ENCODE peak calls at places on chromosomes 16 and 17, in eight cellular contexts. D, J, M, T, C, Y, A and B are unnamed samples.

GRCh38 chr17:42667088-42667951 is 8.2 kb downstream of the TUBG2 start:
- DNase-seq in A (peak; percentile 87), T (no peak), D (peak; percentile 73), M (peak; percentile 56), J (peak; percentile 60), Y (peak; percentile 39), C (no peak), B (peak; percentile 74)

GRCh38 chr17:72677108-72677507 is 415.4 kb downstream of the SLC39A11 start:
- DNase-seq in M (no peak), T (no peak), Y (no peak), J (no peak), D (no peak), C (no peak), A (no peak), B (no peak)

GRCh38 chr16:1548727-1549126 is 15.3 kb downstream of the TMEM204 start:
- DNase-seq in M (no peak), A (no peak), T (no peak), D (no peak), Y (peak; percentile 84), C (no peak), J (no peak), B (no peak)

GRCh38 chr17:64202683-64203430 is 60.2 kb downstream of the TEX2 start:
- DNase-seq in T (no peak), A (no peak), C (no peak), M (no peak), D (peak; percentile 82), J (no peak), Y (no peak), B (no peak)

GRCh38 chr17:82098939-82099765 is 1.1 kb upstream of the FASN start:
- DNase-seq in Y (no peak), A (no peak), M (peak; percentile 63), T (no peak), J (no peak), D (no peak), C (no peak), B (no peak)

GRCh38 chr17:37478187-37478586 is 11.5 kb upstream of the DUSP14 start:
- DNase-seq in D (peak; percentile 58), T (no peak), Y (no peak), C (peak; percentile 86), M (peak; percentile 69), A (no peak), J (no peak), B (no peak)

GRCh38 chr17:45332989-45333701 is 16.3 kb upstream of the MAP3K14 start:
- DNase-seq in A (no peak), J (no peak), T (no peak), Y (no peak), D (no peak), M (no peak), C (no peak), B (peak; percentile 25)

GRCh38 chr16:49858200-49859129 is 2.6 kb upstream of the ZNF423 start:
- DNase-seq in T (peak; percentile 63), A (no peak), C (no peak), M (peak; percentile 74), J (no peak), D (no peak), Y (no peak), B (peak; percentile 80)

GRCh38 chr17:43714338-43715149 is 44.0 kb downstream of the SOST start:
- DNase-seq in Y (no peak), J (no peak), A (no peak), M (no peak), C (no peak), T (no peak), D (peak; percentile 53), B (no peak)

GRCh38 chr17:72903522-72903921 is 189.0 kb downstream of the SLC39A11 start:
- DNase-seq in J (no peak), Y (no peak), D (no peak), C (no peak), A (no peak), T (no peak), M (no peak), B (no peak)

GRCh38 chr17:75996665-75997590 is 3.7 kb upstream of the CDK3 start:
- DNase-seq in J (peak; percentile 63), M (no peak), Y (no peak), A (no peak), T (peak; percentile 84), C (peak; percentile 65), D (peak; percentile 58), B (no peak)

GRCh38 chr17:50532452-50533024 is at the start of gene EPN3:
- DNase-seq in T (peak; percentile 81), A (peak; percentile 31), M (no peak), C (peak; percentile 58), D (no peak), J (peak; percentile 89), Y (peak; percentile 90), B (no peak)

GRCh38 chr16:8920676-8921625 is 38.8 kb downstream of the LITAFD start:
- DNase-seq in D (peak; percentile 32), M (no peak), Y (no peak), C (no peak), J (no peak), T (no peak), A (no peak), B (no peak)

GRCh38 chr17:10447035-10447931 is 22.1 kb downstream of the MYH4 start:
- DNase-seq in C (no peak), J (no peak), Y (no peak), T (no peak), A (no peak), D (no peak), M (no peak), B (no peak)

GRCh38 chr17:79011451-79012147 is 2.0 kb upstream of the CANT1 start:
- DNase-seq in D (peak; percentile 85), A (peak; percentile 57), J (no peak), M (no peak), C (no peak), Y (no peak), T (no peak), B (no peak)

GRCh38 chr16:87809150-87809902 is 43.5 kb upstream of the KLHDC4 start:
- DNase-seq in C (no peak), Y (no peak), D (peak; percentile 53), J (no peak), M (no peak), A (no peak), T (no peak), B (no peak)

GRCh38 chr17:38871992-38872605 is 2.2 kb downstream of the LASP1 start:
- DNase-seq in M (no peak), T (no peak), Y (no peak), J (no peak), C (no peak), D (no peak), A (no peak), B (peak; percentile 36)

GRCh38 chr17:6528557-6528956 is 27.8 kb downstream of the PITPNM3 start:
- DNase-seq in M (no peak), J (no peak), Y (no peak), A (no peak), T (peak; percentile 15), C (no peak), D (no peak), B (no peak)

GRCh38 chr17:70109497-70109896 is 34.5 kb downstream of the KCNJ16 start:
- DNase-seq in M (no peak), T (no peak), D (no peak), J (no peak), C (no peak), A (no peak), Y (no peak), B (no peak)

GRCh38 chr16:57567691-57568090 is 25.2 kb downstream of the ADGRG5 start:
- DNase-seq in M (no peak), C (no peak), T (no peak), D (no peak), Y (no peak), J (no peak), A (no peak), B (no peak)

GRCh38 chr16:81779540-81780320 is 639 bp downstream of the PLCG2 start:
- DNase-seq in D (no peak), A (no peak), M (peak; percentile 43), C (peak; percentile 26), J (peak; percentile 44), Y (no peak), T (peak; percentile 72), B (no peak)
- TF ChIP-seq CTCF in D (no peak), A (no peak), M (no peak), C (no peak), J (no peak), Y (no peak), T (no peak), B (no peak)

GRCh38 chr17:35895602-35896001 is 15.4 kb upstream of the CCL5 start:
- DNase-seq in C (no peak), T (no peak), J (no peak), D (peak; percentile 29), A (no peak), Y (no peak), M (no peak), B (no peak)
- TF ChIP-seq POLR2A in C (no peak), T (no peak), J (no peak), D (no peak), A (no peak), Y (no peak), M (no peak), B (no peak)

GRCh38 chr16:12907670-12908233 is 6.4 kb downstream of the SHISA9 start:
- DNase-seq in T (no peak), M (no peak), A (no peak), J (no peak), Y (no peak), D (no peak), C (no peak), B (no peak)
- TF ChIP-seq CTCF in T (no peak), M (no peak), A (no peak), J (no peak), Y (no peak), D (no peak), C (no peak), B (no peak)

GRCh38 chr16:3003582-3004270 is 9.0 kb upstream of the CLDN9 start:
- DNase-seq in Y (peak; percentile 98), M (peak; percentile 97), J (peak; percentile 98), C (peak; percentile 95), A (peak; percentile 99), T (peak; percentile 98), D (peak; percentile 98), B (peak; percentile 92)
- TF ChIP-seq POLR2A in Y (peak; percentile 54), M (peak; percentile 40), J (no peak), C (no peak), A (no peak), T (peak; percentile 69), D (no peak), B (no peak)

GRCh38 chr16:58678716-58679115 is 5.9 kb downstream of the SLC38A7 start:
- DNase-seq in T (no peak), D (no peak), J (no peak), Y (peak; percentile 66), M (peak; percentile 61), A (no peak), C (no peak), B (no peak)
- TF ChIP-seq CTCF in T (no peak), D (no peak), J (no peak), Y (peak; percentile 71), M (peak; percentile 36), A (peak; percentile 23), C (no peak), B (no peak)